ENCODE peak calls at places on chromosomes 1 and 21, in eight cellular contexts. K, T, N, Y, X, L, Q and O are unnamed samples.

GRCh38 chr1:61132176-61133047 is 50.1 kb downstream of the NFIA start:
- DNase-seq in Q (no peak), Y (no peak), X (no peak), N (peak; percentile 54), K (no peak), L (no peak), T (no peak), O (no peak)

GRCh38 chr1:166368030-166368429 is 201.2 kb upstream of the FAM78B start:
- DNase-seq in K (no peak), N (no peak), T (no peak), Y (no peak), X (no peak), Q (no peak), L (no peak), O (no peak)

GRCh38 chr1:204307334-204307883 is 52.3 kb downstream of the PLEKHA6 start:
- DNase-seq in N (peak; percentile 56), T (no peak), X (no peak), Q (no peak), K (no peak), Y (no peak), L (no peak), O (peak; percentile 50)

GRCh38 chr1:74343191-74343590 is 108.0 kb downstream of the TNNI3K start:
- DNase-seq in N (peak; percentile 78), Q (no peak), K (peak; percentile 43), T (no peak), Y (no peak), L (no peak), X (no peak), O (peak; percentile 13)

GRCh38 chr21:37783016-37783415 is 133.2 kb downstream of the KCNJ6 start:
- DNase-seq in X (no peak), N (no peak), Q (no peak), Y (no peak), K (no peak), L (no peak), T (no peak), O (no peak)

GRCh38 chr1:208170252-208170651 is 73.9 kb downstream of the PLXNA2 start:
- DNase-seq in T (no peak), N (no peak), K (no peak), L (no peak), Q (no peak), Y (no peak), X (no peak), O (peak; percentile 34)

GRCh38 chr1:204288061-204288588 is 71.6 kb downstream of the PLEKHA6 start:
- DNase-seq in L (no peak), Q (peak; percentile 84), X (no peak), N (peak; percentile 75), K (peak; percentile 80), Y (peak; percentile 64), T (no peak), O (peak; percentile 93)

GRCh38 chr1:212488436-212489283 is 55.9 kb downstream of the NENF start:
- DNase-seq in Y (peak; percentile 66), N (peak; percentile 92), T (no peak), Q (peak; percentile 76), L (no peak), X (no peak), K (no peak), O (peak; percentile 84)

GRCh38 chr1:6003568-6004411 is 11.6 kb upstream of the NPHP4 start:
- DNase-seq in Y (no peak), K (peak; percentile 40), T (no peak), X (no peak), N (no peak), L (no peak), Q (no peak), O (peak; percentile 2)

GRCh38 chr1:45623972-45624371 is at the start of gene CCDC17:
- DNase-seq in K (no peak), L (no peak), Q (no peak), Y (no peak), T (no peak), N (no peak), X (no peak), O (no peak)

GRCh38 chr1:163875214-163875926 is 553.6 kb downstream of the NUF2 start:
- DNase-seq in N (peak; percentile 20), L (no peak), K (no peak), X (no peak), Q (no peak), T (no peak), Y (peak; percentile 18), O (peak; percentile 32)

GRCh38 chr1:90862782-90863181 is 145.7 kb upstream of the BARHL2 start:
- DNase-seq in N (no peak), Q (no peak), X (no peak), L (no peak), K (no peak), T (no peak), Y (no peak), O (no peak)

GRCh38 chr1:228333739-228334115 is 72.9 kb downstream of the TRIM11 start:
- DNase-seq in N (no peak), K (peak; percentile 66), Q (no peak), T (no peak), Y (peak; percentile 1), X (peak; percentile 43), L (no peak), O (peak; percentile 1)

GRCh38 chr1:154171222-154171583 is 16.3 kb upstream of the NUP210L start:
- DNase-seq in N (no peak), Q (no peak), Y (no peak), K (no peak), T (no peak), L (no peak), X (no peak), O (no peak)

GRCh38 chr21:42392731-42393442 is 3.0 kb downstream of the TMPRSS3 start:
- DNase-seq in T (no peak), N (no peak), Q (peak; percentile 47), Y (no peak), L (no peak), X (no peak), K (peak; percentile 40), O (no peak)

DNA sequence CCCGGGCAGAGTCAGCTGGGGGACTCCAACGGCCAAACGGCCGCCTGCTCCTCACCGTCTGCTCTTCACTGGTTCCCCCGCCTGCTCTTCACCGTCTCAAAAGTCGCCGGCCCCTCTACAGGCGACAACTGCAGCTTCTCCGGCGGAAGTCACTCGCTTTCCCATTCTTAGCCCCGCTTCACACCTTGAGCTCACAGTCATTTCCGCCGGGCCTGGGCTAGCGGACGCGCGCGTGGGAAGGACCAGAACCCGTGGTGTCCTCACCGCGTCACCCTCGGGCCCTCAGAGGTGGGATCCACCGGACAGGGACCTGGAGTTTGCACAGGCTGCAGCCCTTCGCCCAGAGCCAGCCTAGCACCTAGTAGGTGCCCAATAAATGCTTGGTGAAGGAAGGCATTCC is 27.9 kb upstream of the HJV start:
- DNase-seq in Y (no peak), K (no peak), Q (no peak), X (peak; percentile 50), T (no peak), N (no peak), L (no peak), O (no peak)
- H3K27ac ChIP-seq in Y (no peak overlapping the region), K (no peak overlapping the region), Q (no peak overlapping the region), X (no peak overlapping the region), T (no peak overlapping the region), N (peak overlapping the region; percentile 86), L (no peak overlapping the region), O (no peak overlapping the region)

DNA sequence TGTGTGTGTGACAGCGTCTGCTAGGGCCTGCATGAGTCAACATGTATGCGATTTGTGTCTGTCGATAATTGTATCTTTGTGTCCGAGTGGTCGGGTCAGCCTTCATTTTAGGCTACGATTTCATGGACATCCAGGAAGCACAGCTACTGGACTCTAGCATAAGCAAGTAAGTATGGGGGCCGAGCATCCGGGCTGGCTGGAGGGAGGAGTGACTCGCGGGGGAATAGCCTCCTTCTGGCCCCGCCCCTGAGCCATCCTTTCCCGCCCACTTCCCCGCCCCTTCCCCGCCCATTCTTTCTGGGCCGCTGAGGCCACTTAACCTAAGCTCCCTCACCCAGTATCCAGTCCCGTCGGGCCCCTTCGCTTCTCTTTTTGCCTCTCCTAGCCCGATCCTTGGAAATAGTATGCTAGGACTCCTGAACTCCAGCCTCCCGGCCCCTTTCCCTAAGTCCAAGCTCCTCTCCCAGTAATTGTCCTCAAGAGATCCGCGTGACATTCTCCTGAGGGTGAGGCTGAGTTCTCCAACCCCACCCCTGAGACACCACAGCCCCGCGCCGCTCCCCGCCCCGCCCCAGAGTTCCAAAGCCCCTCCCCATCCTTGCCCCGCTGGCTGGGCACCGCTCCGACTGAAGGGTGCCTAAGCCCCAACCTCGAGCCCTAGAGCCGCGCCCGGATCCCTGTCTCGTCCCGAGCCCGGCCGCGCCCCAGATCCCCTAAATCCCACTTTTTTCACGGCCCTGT is 1.2 kb downstream of the MAP3K6 start:
- DNase-seq in Y (peak; percentile 91), T (no peak), X (peak; percentile 83), K (peak; percentile 97), Q (peak; percentile 79), N (peak; percentile 93), L (peak; percentile 83), O (peak; percentile 87)
- H3K4me1 ChIP-seq in Y (peaks cover 16% of the 10 kb centered on the region), T (peaks cover 10% of the 10 kb centered on the region), X (peaks cover 19% of the 10 kb centered on the region), K (no peaks in the 10 kb centered on the region), Q (peaks cover 13% of the 10 kb centered on the region), N (peaks cover 7% of the 10 kb centered on the region), L (peaks cover 39% of the 10 kb centered on the region), O (peaks cover 27% of the 10 kb centered on the region)

GRCh38 chr1:47433037-47433421 is 4.8 kb upstream of the FOXD2 start:
- DNase-seq in N (no peak), Q (no peak), K (no peak), T (no peak), X (no peak), L (no peak), Y (no peak), O (no peak)

GRCh38 chr1:47434051-47434842 is 3.6 kb upstream of the FOXD2 start:
- DNase-seq in Y (peak; percentile 56), L (no peak), T (no peak), Q (peak; percentile 56), K (peak; percentile 86), X (no peak), N (peak; percentile 57), O (peak; percentile 62)

GRCh38 chr1:47433453-47434050 is 4.3 kb upstream of the FOXD2 start:
- DNase-seq in X (no peak), Q (no peak), T (no peak), N (no peak), L (no peak), K (peak; percentile 75), Y (no peak), O (no peak)

GRCh38 chr1:47432071-47433036 is 5.5 kb upstream of the FOXD2 start:
- DNase-seq in Q (peak; percentile 69), K (peak; percentile 91), X (peak; percentile 63), Y (peak; percentile 88), N (peak; percentile 93), L (peak; percentile 31), T (peak; percentile 58), O (peak; percentile 84)

GRCh38 chr1:47431534-47431933 is 6.3 kb upstream of the FOXD2 start:
- DNase-seq in L (no peak), Y (no peak), T (no peak), X (no peak), Q (no peak), N (no peak), K (no peak), O (no peak)
- H3K27me3 ChIP-seq in L (no peaks in the 10 kb centered on the region), Y (peaks cover 69% of the 10 kb centered on the region), T (peaks cover 97% of the 10 kb centered on the region), X (no peaks in the 10 kb centered on the region), Q (no peaks in the 10 kb centered on the region), N (peaks cover 84% of the 10 kb centered on the region), K (no peaks in the 10 kb centered on the region), O (peaks cover 39% of the 10 kb centered on the region)

GRCh38 chr1:186091222-186091720 is 283.8 kb downstream of the TPR start:
- DNase-seq in L (no peak), Q (no peak), X (no peak), Y (no peak), N (no peak), T (no peak), K (no peak), O (no peak)

GRCh38 chr1:186089938-186090337 is 285.1 kb downstream of the TPR start:
- DNase-seq in K (no peak), T (no peak), X (no peak), N (no peak), L (no peak), Q (no peak), Y (no peak), O (no peak)

GRCh38 chr1:186082235-186082937 is 292.7 kb downstream of the TPR start:
- DNase-seq in Q (peak; percentile 96), L (peak; percentile 59), N (peak; percentile 85), Y (peak; percentile 86), X (no peak), T (no peak), K (peak; percentile 74), O (peak; percentile 44)

GRCh38 chr1:186086583-186086982 is 288.5 kb downstream of the TPR start:
- DNase-seq in L (no peak), T (no peak), Y (no peak), Q (no peak), X (no peak), K (no peak), N (no peak), O (no peak)
- H3K27ac ChIP-seq in L (no peak overlapping the region), T (no peak overlapping the region), Y (no peak overlapping the region), Q (no peak overlapping the region), X (no peak overlapping the region), K (no peak overlapping the region), N (no peak overlapping the region), O (no peak overlapping the region)